ENCODE peak calls at places on chromosomes 7 and 10, in nine cellular contexts. L is epithelial cell of esophagus; V is GM12878; X is fibroblast of mammary gland; Y is A549; E is neural crest cell; B is fibroblast of villous mesenchyme; G is AG09309; W is CD8-positive, alpha-beta T cell. N is an unnamed sample.

GRCh38 chr7:14894826-14895225 is 7.7 kb downstream of the DGKB start:
- DNase-seq in X (no peak), V (no peak), E (no peak), G (no peak), Y (no peak), W (no peak), B (no peak), L (peak), N (no peak)

GRCh38 chr10:7797582-7797981 is 9.6 kb downstream of the ATP5F1C start:
- DNase-seq in L (peak), X (peak), G (peak), Y (peak), W (no peak), B (peak), V (no peak), E (no peak), N (no peak)

GRCh38 chr7:75888464-75889222 is 9.8 kb downstream of the RHBDD2 start:
- DNase-seq in V (no peak), E (no peak), L (no peak), W (no peak), B (no peak), G (no peak), Y (no peak), X (no peak), N (peak)

GRCh38 chr7:48090095-48090805 is 1.2 kb downstream of the UPP1 start:
- DNase-seq in X (peak), Y (peak), B (peak), G (no peak), W (peak), E (peak), V (no peak), L (no peak), N (peak)

GRCh38 chr7:132501956-132502355 is 74.3 kb downstream of the PLXNA4 start:
- DNase-seq in G (no peak), L (no peak), X (no peak), Y (no peak), W (no peak), E (no peak), V (no peak), B (no peak), N (no peak)

GRCh38 chr10:98006266-98006665 is 24.2 kb downstream of the CRTAC1 start:
- DNase-seq in G (no peak), V (no peak), B (no peak), L (no peak), Y (no peak), X (no peak), W (no peak), E (no peak), N (no peak)

GRCh38 chr10:132066812-132067211 is 1.1 kb downstream of the JAKMIP3 start:
- DNase-seq in X (no peak), E (no peak), L (no peak), Y (no peak), V (no peak), G (no peak), W (no peak), B (no peak), N (no peak)

GRCh38 chr10:115989621-115990020 is 283.4 kb downstream of the GFRA1 start:
- DNase-seq in L (peak), V (no peak), X (no peak), E (no peak), Y (no peak), G (no peak), B (no peak), W (no peak), N (no peak)

GRCh38 chr7:157020514-157021070 is 10.1 kb upstream of the MNX1 start:
- DNase-seq in G (no peak), V (no peak), Y (no peak), E (no peak), B (no peak), X (no peak), L (no peak), W (no peak), N (no peak)

DNA sequence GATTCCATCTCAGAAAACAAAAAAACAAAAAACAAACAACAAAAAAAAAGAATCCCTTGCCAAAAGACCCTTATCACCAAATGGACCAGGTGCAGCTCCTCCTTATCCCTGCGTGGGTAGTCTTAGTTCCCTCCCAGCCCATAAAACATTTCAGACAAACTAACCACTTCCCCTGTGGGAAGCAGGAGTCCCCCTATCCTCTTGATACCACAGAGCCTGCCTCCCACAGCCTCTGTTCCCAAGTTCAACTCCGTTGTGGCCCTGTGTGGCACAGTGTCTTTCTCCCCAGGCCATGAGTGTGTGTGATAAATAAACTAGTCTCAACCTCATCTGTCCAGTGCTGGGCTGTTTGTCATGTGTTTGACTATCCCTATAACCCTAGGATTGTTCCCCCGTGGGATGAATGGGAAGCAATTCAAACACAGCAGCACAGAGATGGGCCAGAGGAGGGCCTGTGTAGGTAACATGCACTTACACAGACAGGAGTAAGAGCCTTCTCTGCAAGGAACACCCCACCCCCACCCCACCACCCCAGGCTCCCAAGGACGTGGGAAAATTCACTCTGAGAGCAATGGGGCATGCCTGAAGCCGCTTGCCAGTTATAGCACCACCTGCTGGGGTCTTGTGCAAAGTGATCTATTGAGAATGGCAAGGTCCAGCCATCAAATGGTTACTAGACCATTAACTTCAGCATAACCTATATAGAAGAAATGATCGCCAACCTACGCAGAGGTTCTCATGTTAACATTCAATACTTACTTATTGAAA is 147.1 kb upstream of the GHITM start:
- DNase-seq in Y (peak), G (no peak), B (peak), L (peak), V (peak), W (no peak), E (peak), X (no peak), N (no peak)
- TF ChIP-seq CTCF in Y (no peak), G (peak), B (peak), L (peak), V (peak), W (no peak), E (peak), X (peak), N (no peak)

GRCh38 chr7:103073989-103074518 is 542 bp downstream of the FBXL13 start:
- DNase-seq in L (no peak), W (no peak), G (no peak), E (no peak), X (no peak), B (no peak), Y (peak), V (no peak), N (no peak)

GRCh38 chr7:103076767-103077166 is 1.8 kb downstream of the ARMC10 start:
- DNase-seq in E (no peak), V (no peak), L (no peak), G (no peak), Y (no peak), X (no peak), W (no peak), B (peak), N (peak)

GRCh38 chr7:103077318-103077717 is 2.4 kb downstream of the ARMC10 start:
- DNase-seq in V (no peak), E (no peak), B (no peak), W (no peak), Y (no peak), X (no peak), G (no peak), L (no peak), N (no peak)

GRCh38 chr7:103075337-103075918 is 488 bp downstream of the ARMC10 start:
- DNase-seq in E (peak), X (peak), W (peak), L (peak), G (no peak), Y (peak), V (no peak), B (peak), N (no peak)

GRCh38 chr7:103074519-103075336 is at the start of the genes ARMC10 and FBXL13:
- DNase-seq in X (peak), L (peak), G (peak), E (peak), B (peak), V (peak), W (peak), Y (peak), N (peak)
- TF ChIP-seq CTCF in X (no peak), L (no peak), G (peak), E (peak), B (peak), V (no peak), W (no peak), Y (peak), N (peak)

DNA sequence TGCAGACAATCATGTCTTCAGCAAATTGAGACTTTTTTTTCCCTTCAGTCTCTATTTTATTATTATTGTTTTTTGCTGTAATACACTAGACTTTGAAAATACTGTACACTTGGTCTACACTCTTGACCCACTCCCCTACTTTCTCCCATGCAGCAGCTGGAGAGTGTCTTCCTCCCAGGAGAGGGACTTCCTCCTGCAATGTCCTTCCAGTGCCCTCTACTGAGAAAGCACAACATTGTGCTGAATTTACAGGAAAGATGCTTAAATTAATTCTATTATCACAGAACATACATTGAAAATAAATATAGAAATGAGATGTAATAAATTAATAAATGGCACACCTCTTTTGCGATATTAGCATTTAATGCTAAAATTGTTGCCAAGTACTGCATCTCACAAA is 411.3 kb downstream of the CCSER2 start:
- DNase-seq in V (no peak), L (no peak), W (no peak), X (no peak), Y (no peak), E (no peak), B (no peak), G (no peak), N (no peak)
- TF ChIP-seq CTCF in V (no peak), L (peak), W (no peak), X (no peak), Y (no peak), E (no peak), B (no peak), G (no peak), N (no peak)

DNA sequence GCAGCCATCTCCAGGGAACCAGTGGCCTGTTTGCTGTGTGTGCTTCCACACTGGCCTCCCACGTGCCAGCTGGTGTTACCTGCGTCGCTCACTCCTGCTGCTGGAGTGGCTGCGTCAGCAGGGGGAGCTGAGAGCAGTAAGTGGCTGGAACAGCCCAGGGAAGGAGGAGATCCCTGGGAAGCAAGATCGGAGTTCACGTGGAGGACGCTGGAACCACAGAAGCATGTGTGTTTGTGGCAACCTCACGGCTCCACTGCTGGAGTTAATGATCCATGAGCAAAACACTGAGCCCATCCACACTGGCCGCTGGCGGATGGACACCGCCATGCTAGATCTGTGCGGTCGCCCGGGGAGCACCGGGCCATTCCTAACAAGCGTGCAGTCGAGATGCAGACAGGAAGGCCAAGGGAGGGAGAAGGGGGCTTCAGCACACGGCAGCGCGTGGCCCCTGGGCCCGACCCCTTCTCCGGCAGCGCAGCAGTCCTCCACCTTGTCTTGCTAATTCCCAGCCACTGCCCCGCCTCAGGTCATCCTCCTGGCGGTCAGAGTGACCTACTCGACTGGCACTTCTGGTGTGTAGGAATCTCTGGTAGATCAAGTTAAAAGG is 68.5 kb upstream of the EEPD1 start:
- DNase-seq in W (no peak), L (peak), E (peak), G (peak), X (peak), Y (peak), V (no peak), B (peak), N (no peak)
- TF ChIP-seq CTCF in W (no peak), L (peak), E (peak), G (peak), X (peak), Y (peak), V (no peak), B (peak), N (no peak)

DNA sequence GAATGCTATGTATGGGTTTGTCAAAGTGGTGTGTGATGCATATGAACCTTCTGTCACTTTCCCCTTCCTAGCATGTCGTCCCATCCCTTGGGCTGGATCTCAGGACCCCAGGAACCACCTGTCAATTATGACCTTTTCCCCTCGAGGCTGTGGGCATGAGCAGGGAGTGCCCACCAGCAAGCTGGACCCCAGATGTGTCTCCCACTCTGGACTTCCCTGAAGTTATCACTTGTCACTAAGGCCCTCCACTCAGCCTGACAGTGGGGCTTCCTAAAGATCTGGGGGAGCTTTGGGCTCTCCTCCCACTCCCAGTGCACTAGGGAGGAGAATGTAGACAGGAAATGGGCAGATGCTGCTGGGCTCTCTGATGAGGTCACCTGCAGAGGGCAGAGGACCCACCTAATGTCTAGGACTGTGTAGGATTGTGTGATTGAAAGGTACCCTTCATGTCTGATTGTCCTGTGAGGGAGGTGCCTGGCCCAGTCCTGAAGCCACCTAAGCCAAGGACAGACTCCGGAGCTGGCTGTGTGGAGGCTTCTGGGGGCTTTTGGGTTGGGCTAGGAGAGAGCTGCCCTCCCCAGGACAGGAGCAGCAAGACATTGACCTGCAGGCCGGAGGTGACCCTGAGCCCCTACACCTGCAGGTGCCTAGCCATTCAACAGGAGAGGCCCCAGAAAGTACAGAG is 18.7 kb downstream of the MYO1G start:
- DNase-seq in V (no peak), Y (no peak), X (no peak), B (no peak), W (peak), E (no peak), G (no peak), L (no peak), N (no peak)
- TF ChIP-seq CTCF in V (no peak), Y (no peak), X (no peak), B (no peak), W (no peak), E (no peak), G (no peak), L (no peak), N (no peak)

GRCh38 chr10:71575934-71576801 is 143.4 kb downstream of the C10orf105 start:
- DNase-seq in B (no peak), Y (no peak), G (no peak), V (no peak), L (no peak), W (no peak), X (no peak), E (no peak), N (no peak)
- TF ChIP-seq CTCF in B (no peak), Y (no peak), G (no peak), V (no peak), L (no peak), W (no peak), X (no peak), E (no peak), N (no peak)

GRCh38 chr10:119667562-119668328 is 16.6 kb downstream of the BAG3 start:
- DNase-seq in B (peak), L (peak), X (peak), G (peak), W (no peak), V (no peak), E (peak), Y (peak), N (no peak)
- TF ChIP-seq CTCF in B (peak), L (peak), X (peak), G (peak), W (no peak), V (no peak), E (no peak), Y (peak), N (no peak)

GRCh38 chr7:36312064-36312914 is 77.4 kb upstream of the ANLN start:
- DNase-seq in Y (peak), X (no peak), G (no peak), E (no peak), L (peak), B (no peak), W (peak), V (no peak), N (no peak)

GRCh38 chr7:36314491-36314890 is 75.2 kb upstream of the ANLN start:
- DNase-seq in X (no peak), E (no peak), V (no peak), G (no peak), W (peak), B (no peak), L (no peak), Y (no peak), N (no peak)

GRCh38 chr7:36313607-36314006 is 76.1 kb upstream of the ANLN start:
- DNase-seq in B (no peak), L (no peak), X (no peak), E (no peak), G (no peak), Y (no peak), V (no peak), W (peak), N (no peak)

GRCh38 chr7:36311539-36311938 is 78.1 kb upstream of the ANLN start:
- DNase-seq in G (no peak), Y (no peak), B (no peak), W (peak), L (no peak), E (no peak), V (no peak), X (no peak), N (no peak)

DNA sequence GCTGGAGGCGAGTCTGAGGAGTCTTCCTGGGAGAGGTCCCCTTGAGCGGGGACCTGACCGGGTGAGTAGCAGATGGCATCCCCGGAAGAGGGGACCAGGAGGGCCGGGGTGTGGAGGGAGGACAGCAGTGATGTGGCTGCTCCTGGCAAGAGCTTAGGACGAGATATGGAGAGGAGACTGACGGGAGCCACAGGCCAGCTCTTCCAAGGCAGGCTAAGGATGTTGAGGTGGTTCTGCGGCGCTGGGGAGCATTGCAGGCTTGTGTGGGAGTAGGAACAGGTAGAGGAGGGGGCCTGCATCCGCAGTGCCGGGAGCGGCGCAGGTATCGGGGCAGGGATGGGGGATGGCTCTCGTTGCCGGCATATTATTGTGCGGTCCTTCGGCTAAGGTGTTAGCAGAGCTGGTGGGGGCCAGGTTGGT is 76.7 kb upstream of the ANLN start:
- DNase-seq in L (no peak), V (no peak), W (peak), X (no peak), E (no peak), Y (no peak), B (no peak), G (no peak), N (no peak)
- TF ChIP-seq CTCF in L (no peak), V (no peak), W (no peak), X (no peak), E (no peak), Y (no peak), B (no peak), G (no peak), N (no peak)

GRCh38 chr10:117486606-117487005 is 55.9 kb upstream of the EMX2 start:
- DNase-seq in X (no peak), V (no peak), E (no peak), B (no peak), Y (no peak), W (no peak), G (no peak), L (no peak), N (no peak)
- TF ChIP-seq CTCF in X (no peak), V (no peak), E (no peak), B (no peak), Y (no peak), W (no peak), G (no peak), L (no peak), N (no peak)

DNA sequence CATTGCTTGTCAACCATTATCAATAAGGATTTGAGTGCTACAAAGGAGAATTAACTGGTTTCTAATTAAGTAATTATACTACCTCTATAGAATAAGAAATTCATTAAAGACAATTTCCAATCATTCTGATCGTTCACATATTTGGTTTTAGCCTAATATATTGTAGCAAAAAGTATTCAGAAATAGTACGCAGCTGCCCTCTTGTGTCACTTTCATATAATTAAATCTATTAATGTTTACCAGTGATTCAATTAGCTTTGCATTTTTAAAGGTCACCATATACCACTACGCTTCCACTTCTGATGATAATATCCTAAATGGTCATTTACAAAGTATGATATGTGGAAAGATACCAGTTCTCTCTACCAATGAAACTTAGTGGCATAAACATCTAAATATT is 128.3 kb downstream of the NEBL start:
- DNase-seq in W (no peak), Y (no peak), V (no peak), G (no peak), E (no peak), X (peak), L (peak), B (peak), N (no peak)
- TF ChIP-seq CTCF in W (no peak), Y (no peak), V (no peak), G (no peak), E (peak), X (peak), L (no peak), B (peak), N (peak)